ENCODE peak calls at places on chromosomes 13 and 19, in six cellular contexts. X is cardiac fibroblast, R is stomach, K is astrocyte of the spinal cord, S is astrocyte of the cerebellum, P is cardiac muscle cell. W is an unnamed sample.

GRCh38 chr19:55615553-55616394 is 8.6 kb downstream of the ZNF784 start:
- DNase-seq in S (no peak), P (no peak), X (no peak), R (no peak), K (no peak), W (no peak)

GRCh38 chr13:46756977-46757376 is 40.0 kb downstream of the ESD start:
- DNase-seq in X (peak), P (no peak), S (peak), K (peak), R (no peak), W (peak)

GRCh38 chr19:38869836-38870607 is 8.1 kb downstream of the RINL start:
- DNase-seq in R (peak), X (peak), K (peak), P (peak), S (no peak), W (peak)

GRCh38 chr13:77323858-77324257 is 3.0 kb downstream of the MYCBP2 start:
- DNase-seq in X (no peak), S (no peak), K (no peak), P (no peak), R (no peak), W (no peak)

GRCh38 chr13:21913010-21913409 is 242.1 kb downstream of the FGF9 start:
- DNase-seq in K (no peak), X (no peak), R (no peak), P (peak), S (no peak), W (no peak)

GRCh38 chr19:3687774-3688706 is 12.2 kb downstream of the PIP5K1C start:
- DNase-seq in R (peak), S (no peak), P (peak), K (no peak), X (no peak), W (peak)

GRCh38 chr19:35596366-35596999 is 10.5 kb downstream of the PMIS2 start:
- DNase-seq in P (no peak), X (peak), R (no peak), K (no peak), S (no peak), W (peak)

GRCh38 chr13:57824121-57824520 is 192.6 kb downstream of the PCDH17 start:
- DNase-seq in K (no peak), X (no peak), R (no peak), P (peak), S (no peak), W (no peak)

GRCh38 chr13:47415048-47415447 is 518.2 kb upstream of the HTR2A start:
- DNase-seq in S (no peak), K (peak), X (peak), R (no peak), P (no peak), W (peak)

GRCh38 chr19:44992336-44993163 is 8.7 kb upstream of the RELB start:
- DNase-seq in P (no peak), S (no peak), K (no peak), R (no peak), X (no peak), W (no peak)

GRCh38 chr13:24214528-24214927 is 54.0 kb downstream of the SPATA13 start:
- DNase-seq in P (no peak), R (no peak), S (no peak), X (no peak), K (no peak), W (no peak)

GRCh38 chr13:60583196-60583908 is 186.3 kb downstream of the TDRD3 start:
- DNase-seq in X (peak), K (peak), P (no peak), S (peak), R (no peak), W (peak)

GRCh38 chr13:46778879-46779278 is 18.1 kb downstream of the ESD start:
- DNase-seq in R (no peak), X (peak), K (peak), S (peak), P (no peak), W (peak)

GRCh38 chr13:44305845-44306244 is 67.8 kb upstream of the SERP2 start:
- DNase-seq in X (peak), K (peak), S (no peak), R (peak), P (no peak), W (peak)
- H3K4me3 ChIP-seq in X (no peak), K (no peak), S (no peak), R (no peak), P (no peak), W (no peak)

GRCh38 chr19:19404879-19405860 is at the start of gene GATAD2A:
- DNase-seq in R (peak), K (peak), P (peak), S (peak), X (peak), W (peak)
- TF ChIP-seq CTCF in R (peak), K (no peak), P (peak), S (no peak), X (peak), W (peak)

DNA sequence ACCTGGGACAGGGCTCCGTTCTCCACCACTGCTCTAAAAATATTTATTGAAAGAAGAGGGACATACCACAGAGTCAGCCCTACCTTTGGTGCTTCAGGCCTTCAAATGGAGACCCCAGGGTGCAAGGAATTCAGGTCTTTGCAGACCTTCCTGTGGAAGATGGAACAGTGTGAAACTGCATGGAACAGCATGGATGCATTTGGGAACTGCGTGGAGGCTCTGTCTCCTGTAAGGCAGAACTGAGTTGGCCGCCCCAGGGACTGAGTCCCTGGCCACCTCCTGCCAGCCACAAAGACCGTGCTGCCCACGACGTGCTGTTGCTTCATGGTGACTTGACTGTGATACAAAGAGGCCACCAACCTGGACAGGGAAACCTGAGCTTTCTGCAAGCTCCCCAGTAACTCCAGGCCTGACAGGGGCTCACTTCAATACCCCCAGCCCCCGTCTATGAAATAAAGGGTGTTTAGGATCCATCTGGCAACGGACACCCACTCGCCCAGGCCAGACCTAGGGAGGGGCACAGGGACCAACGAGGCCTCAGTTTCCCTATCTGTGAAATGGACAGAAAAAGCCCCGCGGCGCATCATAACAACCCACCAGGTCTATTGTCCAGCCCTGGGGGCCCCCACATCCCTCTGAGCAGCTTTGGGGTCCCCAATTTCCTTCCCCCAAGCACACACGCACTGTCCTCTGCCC is 58.6 kb upstream of the KLF2 start:
- DNase-seq in X (no peak), K (no peak), R (no peak), P (no peak), S (no peak), W (no peak)
- H3K4me3 ChIP-seq in X (no peak), K (no peak), R (no peak), P (no peak), S (no peak), W (no peak)

DNA sequence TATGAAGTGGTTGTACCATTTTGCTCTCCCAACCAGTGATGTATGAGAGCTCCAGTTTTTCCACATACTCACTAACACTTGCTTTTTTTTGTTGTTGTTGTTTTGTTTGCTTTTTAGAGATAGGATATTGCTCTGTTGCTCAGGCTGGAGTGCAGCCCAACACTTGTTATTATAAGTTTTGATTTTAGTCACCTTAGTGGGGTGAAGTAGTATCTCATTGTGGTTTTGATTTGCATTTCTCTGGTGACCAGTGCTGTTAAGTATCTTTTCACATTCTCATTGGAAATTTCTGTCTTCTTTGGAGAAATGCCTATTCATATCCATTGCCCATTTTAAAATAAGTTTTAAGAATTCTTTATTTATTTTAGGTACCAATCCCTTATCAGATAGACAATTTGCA is 31.3 kb downstream of the CYP4F22 start:
- DNase-seq in X (no peak), S (no peak), R (no peak), P (no peak), K (no peak), W (no peak)
- TF ChIP-seq CTCF in X (no peak), S (no peak), R (no peak), P (no peak), K (no peak), W (no peak)

GRCh38 chr19:1860821-1861598 is 2.4 kb downstream of the KLF16 start:
- DNase-seq in K (no peak), X (no peak), S (no peak), R (no peak), P (no peak), W (no peak)

GRCh38 chr19:1858412-1859081 is 4.8 kb downstream of the KLF16 start:
- DNase-seq in X (no peak), P (no peak), S (no peak), R (no peak), K (no peak), W (no peak)

GRCh38 chr19:1861599-1862031 is 1.8 kb downstream of the KLF16 start:
- DNase-seq in K (no peak), X (no peak), P (no peak), S (no peak), R (no peak), W (no peak)

GRCh38 chr19:1859319-1859718 is 4.1 kb downstream of the KLF16 start:
- DNase-seq in R (no peak), S (no peak), X (no peak), K (no peak), P (no peak), W (no peak)

DNA sequence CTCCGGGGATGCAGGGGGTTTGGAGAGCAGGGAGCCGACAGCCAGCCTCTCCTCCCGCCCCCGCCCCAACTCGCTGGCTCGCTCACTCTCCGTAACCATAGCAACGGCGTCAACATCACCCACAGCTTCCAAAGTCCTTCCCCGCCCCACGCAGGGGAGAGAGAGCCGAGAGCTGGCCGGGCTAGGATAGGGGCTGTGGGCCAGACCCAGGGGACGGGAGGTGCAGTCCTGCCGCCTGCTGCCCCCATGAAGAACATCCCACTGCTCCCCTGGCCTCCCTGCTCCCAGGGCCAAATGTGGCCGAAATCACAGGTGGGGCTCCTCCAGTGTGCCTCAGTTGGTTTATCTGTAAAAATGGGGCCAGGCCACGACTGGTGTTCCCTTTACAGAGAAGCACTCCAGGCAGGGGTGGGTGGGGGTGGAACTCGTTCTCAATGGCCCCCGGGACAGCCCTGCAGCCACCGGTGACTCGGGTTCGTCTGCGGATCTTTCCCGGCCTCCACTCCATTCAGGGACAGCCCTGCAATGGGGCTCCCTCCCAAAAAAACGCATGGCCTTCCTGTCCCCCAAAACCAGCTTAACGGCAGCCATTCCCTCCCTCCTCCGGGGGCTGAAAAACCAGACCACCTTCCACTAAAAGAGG is 3.1 kb downstream of the KLF16 start:
- DNase-seq in X (peak), P (peak), K (peak), S (peak), R (no peak), W (peak)
- H3K4me3 ChIP-seq in X (peak), P (no peak), K (peak), S (peak), R (no peak), W (peak)

GRCh38 chr19:17680235-17680722 is 7.9 kb downstream of the UNC13A start:
- DNase-seq in S (no peak), K (peak), P (peak), X (peak), R (peak), W (peak)
- TF ChIP-seq CTCF in S (no peak), K (no peak), P (no peak), X (no peak), R (no peak), W (no peak)

DNA sequence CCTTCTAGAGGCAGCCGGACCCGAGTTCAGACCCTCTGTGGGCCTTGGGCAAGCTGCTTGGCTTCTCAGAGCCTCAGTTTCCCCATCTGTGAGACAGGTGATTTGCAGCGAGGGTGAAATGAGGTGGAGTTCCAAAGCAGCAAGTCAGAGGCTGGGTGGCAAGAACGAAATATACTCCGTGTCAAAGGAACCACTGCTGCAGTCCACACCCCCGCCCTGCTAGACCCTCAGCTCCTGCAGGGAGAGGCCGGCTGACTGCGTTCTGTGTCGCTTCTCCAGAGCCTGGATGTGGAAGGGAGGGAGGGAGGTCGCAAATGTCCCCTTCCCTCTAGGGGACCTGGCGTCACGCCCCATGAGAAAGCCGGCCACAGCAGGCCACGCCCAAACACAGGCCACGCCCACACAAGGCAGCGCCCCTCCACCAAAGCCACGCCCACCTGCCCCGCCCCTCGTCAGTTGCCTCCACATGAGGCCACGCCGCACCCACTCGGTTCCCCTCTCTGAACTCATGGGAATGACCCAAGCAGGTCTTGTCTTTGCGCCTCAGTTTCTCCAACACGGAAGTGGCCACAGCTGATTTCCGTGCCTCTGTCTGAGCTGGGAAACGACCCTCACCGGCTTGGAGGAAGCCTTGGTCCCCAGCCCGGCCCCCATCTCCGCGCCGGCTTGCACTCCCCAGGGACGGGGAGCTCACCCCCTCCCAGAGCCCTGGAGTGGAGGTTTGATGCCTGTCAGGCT is 38.3 kb upstream of the TCF3 start:
- DNase-seq in X (no peak), S (no peak), R (peak), K (no peak), P (peak), W (peak)
- H3K4me3 ChIP-seq in X (no peak), S (no peak), R (no peak), K (no peak), P (no peak), W (no peak)

GRCh38 chr19:46992699-46993535 is 26.7 kb upstream of the NPAS1 start:
- DNase-seq in K (no peak), S (no peak), X (no peak), P (no peak), R (no peak), W (no peak)
- TF ChIP-seq CTCF in K (no peak), S (no peak), X (no peak), P (no peak), R (no peak), W (no peak)

DNA sequence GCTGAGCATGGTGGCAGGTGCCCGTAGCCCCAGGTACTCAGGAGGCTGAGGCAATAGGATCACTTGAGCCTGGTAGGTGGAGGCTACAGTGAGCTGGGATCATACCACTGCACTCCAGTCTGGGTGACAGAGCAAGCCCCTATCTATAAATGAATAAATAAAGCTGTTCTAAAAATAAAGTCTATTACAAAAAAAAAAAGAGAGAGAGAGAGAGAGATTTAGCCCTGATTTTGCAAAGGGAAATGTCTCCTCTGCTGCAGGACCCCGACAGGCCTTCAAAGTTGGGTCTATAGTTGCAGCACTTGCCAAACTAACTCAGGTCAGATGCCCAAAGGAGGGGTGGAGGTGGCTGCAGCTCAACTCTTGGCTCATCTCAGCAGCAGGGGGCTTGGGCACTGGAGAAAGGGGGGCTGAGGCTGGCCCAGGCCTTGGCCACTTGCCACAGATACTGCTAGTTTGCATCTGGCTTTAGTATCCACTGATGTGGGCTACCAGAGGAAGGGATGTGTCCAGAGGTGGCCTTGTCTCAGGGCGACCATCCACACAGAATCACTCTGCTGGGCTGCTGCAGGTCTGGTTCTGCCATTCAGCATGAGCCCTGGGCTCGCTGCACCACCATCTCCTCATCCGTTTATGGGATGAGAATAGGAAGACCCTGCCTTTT is 30.8 kb upstream of the AKT2 start:
- DNase-seq in K (no peak), P (no peak), R (no peak), X (no peak), S (no peak), W (no peak)
- H3K4me3 ChIP-seq in K (no peak), P (no peak), R (no peak), X (no peak), S (no peak), W (no peak)

GRCh38 chr19:15715642-15716041 is 12.2 kb upstream of the OR10H2 start:
- DNase-seq in X (no peak), S (no peak), R (no peak), K (no peak), P (no peak), W (no peak)
- TF ChIP-seq CTCF in X (no peak), S (no peak), R (no peak), K (no peak), P (no peak), W (no peak)